ENCODE peak calls at places on chromosomes 1 and 21, in eight cellular contexts. F is NCI-H1436, J is hypothalamus, M is head of caudate nucleus, A is T47D, Q is Caco-2, V is GDM1, O is HL-60. T is an unnamed sample.

GRCh38 chr1:154866257-154866994 is 3.7 kb downstream of the KCNN3 start:
- DNase-seq in F (no peak), J (no peak), M (no peak), A (no peak), Q (no peak), V (no peak), O (no peak), T (no peak)

GRCh38 chr1:14970115-14970798 is 183.3 kb upstream of the TMEM51 start:
- DNase-seq in F (no peak), J (no peak), M (peak), A (peak), Q (peak), V (no peak), O (no peak), T (no peak)

GRCh38 chr1:116529199-116529616 is 41.6 kb downstream of the CD58 start:
- DNase-seq in F (no peak), J (no peak), M (no peak), A (no peak), Q (no peak), V (no peak), O (no peak), T (no peak)

GRCh38 chr21:38467911-38468310 is 30.4 kb downstream of the ERG start:
- DNase-seq in F (no peak), J (no peak), M (no peak), A (no peak), Q (no peak), V (no peak), O (no peak), T (no peak)

GRCh38 chr1:19678493-19678892 is 13.8 kb downstream of the HTR6 start:
- DNase-seq in F (no peak), J (no peak), M (no peak), A (no peak), Q (no peak), V (no peak), O (no peak), T (no peak)

GRCh38 chr1:62746086-62746808 is 37.7 kb upstream of the ATG4C start:
- DNase-seq in F (peak), J (no peak), M (no peak), A (peak), Q (no peak), V (no peak), O (no peak), T (no peak)

GRCh38 chr21:34614443-34614692 is 545 bp downstream of the RCAN1 start:
- DNase-seq in F (no peak), J (no peak), M (no peak), A (no peak), Q (no peak), V (no peak), O (no peak), T (no peak)

GRCh38 chr1:213399695-213400094 is 348.7 kb downstream of the RPS6KC1 start:
- DNase-seq in F (no peak), J (no peak), M (no peak), A (peak), Q (peak), V (no peak), O (no peak), T (no peak)

GRCh38 chr1:57770772-57771171 is 346.9 kb upstream of the DAB1 start:
- DNase-seq in F (peak), J (no peak), M (no peak), A (no peak), Q (no peak), V (no peak), O (no peak), T (no peak)

GRCh38 chr1:188169971-188170370 is 1341.2 kb downstream of the PLA2G4A start:
- DNase-seq in F (no peak), J (no peak), M (no peak), A (peak), Q (no peak), V (no peak), O (no peak), T (no peak)

GRCh38 chr1:108767115-108767514 is 20.6 kb downstream of the STXBP3 start:
- DNase-seq in F (no peak), J (no peak), M (no peak), A (no peak), Q (no peak), V (no peak), O (no peak), T (no peak)

GRCh38 chr1:41739061-41739955 is 179.4 kb downstream of the HIVEP3 start:
- DNase-seq in F (no peak), J (peak), M (peak), A (no peak), Q (no peak), V (peak), O (peak), T (peak)

GRCh38 chr1:229024528-229025119 is 246.3 kb upstream of the RAB4A start:
- DNase-seq in F (no peak), J (no peak), M (peak), A (peak), Q (no peak), V (peak), O (peak), T (no peak)

GRCh38 chr1:217642455-217642854 is 11.3 kb downstream of the SPATA17 start:
- DNase-seq in F (no peak), J (no peak), M (no peak), A (no peak), Q (no peak), V (no peak), O (no peak), T (no peak)

GRCh38 chr1:219587817-219588561 is 24.9 kb downstream of the ZC3H11B start:
- DNase-seq in F (peak), J (no peak), M (no peak), A (no peak), Q (no peak), V (no peak), O (peak), T (no peak)

GRCh38 chr1:50271968-50272578 is 151.2 kb downstream of the DMRTA2 start:
- DNase-seq in F (peak), J (peak), M (peak), A (peak), Q (no peak), V (no peak), O (no peak), T (peak)

GRCh38 chr21:15057290-15057689 is 7.5 kb downstream of the NRIP1 start:
- DNase-seq in F (no peak), J (no peak), M (no peak), A (peak), Q (no peak), V (no peak), O (no peak), T (no peak)

GRCh38 chr1:21200767-21201166 is 24.1 kb upstream of the EIF4G3 start:
- DNase-seq in F (no peak), J (no peak), M (no peak), A (no peak), Q (no peak), V (no peak), O (no peak), T (no peak)

GRCh38 chr1:170685166-170685565 is 21.2 kb downstream of the PRRX1 start:
- DNase-seq in F (no peak), J (no peak), M (no peak), A (no peak), Q (no peak), V (no peak), O (no peak), T (no peak)

GRCh38 chr1:93845554-93846150 is 33.4 kb downstream of the DNTTIP2 start:
- DNase-seq in F (peak), J (no peak), M (no peak), A (peak), Q (peak), V (no peak), O (no peak), T (no peak)

GRCh38 chr1:57461405-57461804 is 37.5 kb upstream of the DAB1 start:
- DNase-seq in F (no peak), J (no peak), M (no peak), A (no peak), Q (no peak), V (no peak), O (no peak), T (no peak)

GRCh38 chr1:30083800-30084464 is 639.5 kb downstream of the MATN1 start:
- DNase-seq in F (no peak), J (no peak), M (no peak), A (no peak), Q (no peak), V (no peak), O (no peak), T (no peak)

GRCh38 chr1:237058470-237058869 is 16.5 kb downstream of the RYR2 start:
- DNase-seq in F (no peak), J (no peak), M (no peak), A (no peak), Q (no peak), V (no peak), O (no peak), T (no peak)

GRCh38 chr1:162219461-162219860 is 150.0 kb downstream of the NOS1AP start:
- DNase-seq in F (no peak), J (no peak), M (no peak), A (no peak), Q (no peak), V (no peak), O (no peak), T (no peak)

GRCh38 chr1:229116114-229116513 is 154.8 kb upstream of the RAB4A start:
- DNase-seq in F (no peak), J (no peak), M (no peak), A (no peak), Q (no peak), V (no peak), O (no peak), T (no peak)